ENCODE peak calls at places on chromosome 7, in four cellular contexts. T is stimulated activated CD8-positive, alpha-beta memory T cell treated with anti-CD3 and anti-CD28 coated beads, Interleukin-7, amount 100 ng/mL, for 24 hours; O is fibroblast of gingiva; K is HEK293T. I is an unnamed sample.

GRCh38 chr7:25187932-25188331 is 40.4 kb downstream of the NPVF start:
- DNase-seq in K (no peak), T (no peak), O (no peak), I (no peak)

GRCh38 chr7:149367417-149367816 is 93.4 kb downstream of the ZNF777 start:
- DNase-seq in T (no peak), O (no peak), K (no peak), I (no peak)

GRCh38 chr7:100613447-100614185 is 1.3 kb downstream of the MOSPD3 start:
- DNase-seq in T (no peak), K (no peak), O (no peak), I (no peak)

GRCh38 chr7:37052673-37053072 is 328.4 kb upstream of the AOAH start:
- DNase-seq in O (no peak), T (no peak), K (peak), I (peak)

GRCh38 chr7:45924283-45924682 is 3.2 kb upstream of the IGFBP3 start:
- DNase-seq in O (peak), T (no peak), K (no peak), I (peak)

GRCh38 chr7:26102176-26102575 is 49.8 kb upstream of the NFE2L3 start:
- DNase-seq in O (no peak), T (no peak), K (no peak), I (no peak)

GRCh38 chr7:134798155-134798554 is 18.7 kb downstream of the CALD1 start:
- DNase-seq in K (no peak), T (no peak), O (no peak), I (peak)

GRCh38 chr7:149310113-149310836 is 48.3 kb downstream of the ZNF783 start:
- DNase-seq in O (peak), K (peak), T (no peak), I (peak)

GRCh38 chr7:102236592-102237287 is 49.9 kb upstream of the SH2B2 start:
- DNase-seq in T (peak), O (peak), K (peak), I (peak)

GRCh38 chr7:41820117-41820671 is 117.3 kb upstream of the INHBA start:
- DNase-seq in T (no peak), O (no peak), K (no peak), I (no peak)

GRCh38 chr7:159197066-159197975 is 52.7 kb upstream of the VIPR2 start:
- DNase-seq in T (no peak), K (no peak), O (no peak), I (no peak)

I was measured in fibroblast of mammary gland.